ENCODE peak calls at places on chromosomes 3 and 15, in seven cellular contexts. F is iPS-NIHi11; D is T-helper 9 cell; K is activated CD4-positive, alpha-beta T cell treated with anti-CD3 and anti-CD28 coated beads for 48 hours; B is T-helper 2 cell; Q is left colon; O is heart left ventricle. P is an unnamed sample.
A peak's percentile ranks its signal among the peaks of the same experiment; 100 is the strongest.

GRCh38 chr3:62604301-62604700 is 231.0 kb upstream of the FEZF2 start:
- DNase-seq in F (no peak), D (no peak), K (no peak), B (no peak), Q (no peak), O (no peak), P (peak; percentile 63)

GRCh38 chr3:169966951-169967915 is 626 bp downstream of the SEC62 start:
- DNase-seq in F (peak; percentile 76), D (peak; percentile 13), K (peak; percentile 54), B (no peak), Q (no peak), O (peak; percentile 72), P (no peak)

GRCh38 chr3:75272708-75273107 is 391.4 kb upstream of the FRG2C start:
- DNase-seq in F (no peak), D (no peak), K (no peak), B (no peak), Q (no peak), O (no peak), P (peak; percentile 7)

GRCh38 chr3:46619845-46620778 is 7.8 kb downstream of the FAM240A start:
- DNase-seq in F (no peak), D (no peak), K (no peak), B (no peak), Q (no peak), O (no peak), P (no peak)

GRCh38 chr3:8777978-8778267 is 8.5 kb upstream of the OXTR start:
- DNase-seq in F (no peak), D (no peak), K (no peak), B (no peak), Q (no peak), O (no peak), P (no peak)

GRCh38 chr15:93037341-93038063 is 51.5 kb downstream of the RGMA start:
- DNase-seq in F (no peak), D (no peak), K (no peak), B (no peak), Q (peak; percentile 31), O (peak; percentile 78), P (peak; percentile 17)

GRCh38 chr3:69715204-69715603 is 24.1 kb upstream of the MITF start:
- DNase-seq in F (no peak), D (no peak), K (no peak), B (no peak), Q (no peak), O (no peak), P (no peak)

GRCh38 chr3:188061133-188061532 is 92.8 kb upstream of the LPP start:
- DNase-seq in F (no peak), D (peak; percentile 28), K (peak; percentile 74), B (no peak), Q (peak; percentile 18), O (no peak), P (no peak)

GRCh38 chr3:31614162-31614921 is 81.6 kb downstream of the STT3B start:
- DNase-seq in F (no peak), D (no peak), K (no peak), B (no peak), Q (no peak), O (no peak), P (no peak)

GRCh38 chr15:57527382-57528091 is 64.2 kb upstream of the MYZAP start:
- DNase-seq in F (peak; percentile 64), D (no peak), K (peak; percentile 10), B (no peak), Q (no peak), O (peak; percentile 55), P (no peak)

GRCh38 chr3:89851974-89852621 is 744.7 kb downstream of the EPHA3 start:
- DNase-seq in F (peak; percentile 76), D (no peak), K (no peak), B (no peak), Q (peak; percentile 32), O (peak; percentile 27), P (peak; percentile 11)

GRCh38 chr3:151156618-151157216 is 46.3 kb downstream of the GPR171 start:
- DNase-seq in F (peak; percentile 70), D (no peak), K (peak; percentile 38), B (no peak), Q (no peak), O (no peak), P (no peak)

GRCh38 chr15:63040509-63040908 is 2.0 kb upstream of the TPM1 start:
- DNase-seq in F (no peak), D (no peak), K (no peak), B (no peak), Q (no peak), O (no peak), P (no peak)

GRCh38 chr3:63707731-63708130 is 55.3 kb downstream of the SNTN start:
- DNase-seq in F (no peak), D (no peak), K (no peak), B (no peak), Q (no peak), O (no peak), P (no peak)

GRCh38 chr3:10581251-10581650 is 75.9 kb upstream of the ATP2B2 start:
- DNase-seq in F (no peak), D (no peak), K (no peak), B (no peak), Q (no peak), O (no peak), P (no peak)

GRCh38 chr3:53114412-53115074 is 15.7 kb downstream of the RFT1 start:
- DNase-seq in F (no peak), D (no peak), K (peak; percentile 35), B (no peak), Q (no peak), O (no peak), P (no peak)

GRCh38 chr3:73599605-73600004 is 25.1 kb downstream of the PDZRN3 start:
- DNase-seq in F (no peak), D (no peak), K (no peak), B (no peak), Q (no peak), O (no peak), P (no peak)

GRCh38 chr3:172635588-172635987 is 75.3 kb downstream of the NCEH1 start:
- DNase-seq in F (no peak), D (no peak), K (no peak), B (no peak), Q (no peak), O (no peak), P (no peak)

GRCh38 chr3:58164199-58164879 is 46.4 kb downstream of the DNASE1L3 start:
- DNase-seq in F (peak; percentile 44), D (no peak), K (no peak), B (no peak), Q (peak; percentile 44), O (peak; percentile 91), P (no peak)

GRCh38 chr3:65810277-65810676 is 228.4 kb downstream of the MAGI1 start:
- DNase-seq in F (no peak), D (no peak), K (no peak), B (no peak), Q (no peak), O (no peak), P (no peak)

GRCh38 chr3:24506966-24507775 is 12.5 kb upstream of the THRB start:
- DNase-seq in F (no peak), D (no peak), K (no peak), B (no peak), Q (no peak), O (no peak), P (no peak)

GRCh38 chr15:56532766-56533455 is 68.0 kb upstream of the MNS1 start:
- DNase-seq in F (no peak), D (no peak), K (no peak), B (no peak), Q (no peak), O (no peak), P (no peak)

GRCh38 chr15:74776851-74777768 is 4.8 kb upstream of the CSK start:
- DNase-seq in F (peak; percentile 54), D (peak; percentile 49), K (peak; percentile 61), B (no peak), Q (peak; percentile 48), O (no peak), P (no peak)

GRCh38 chr3:156161172-156161571 is 40.8 kb downstream of the KCNAB1 start:
- DNase-seq in F (no peak), D (peak; percentile 5), K (no peak), B (no peak), Q (no peak), O (no peak), P (no peak)

GRCh38 chr3:170306015-170306414 is 51.5 kb upstream of the SKIL start:
- DNase-seq in F (no peak), D (no peak), K (no peak), B (no peak), Q (no peak), O (no peak), P (no peak)

GRCh38 chr15:49507261-49507660 is 84.2 kb downstream of the FGF7 start:
- DNase-seq in F (no peak), D (no peak), K (no peak), B (no peak), Q (no peak), O (no peak), P (no peak)

GRCh38 chr3:120284702-120285507 is at the start of gene GPR156:
- DNase-seq in F (peak; percentile 83), D (no peak), K (peak; percentile 9), B (no peak), Q (no peak), O (peak; percentile 30), P (no peak)

GRCh38 chr15:93341164-93341563 is 252.2 kb upstream of the RGMA start:
- DNase-seq in F (no peak), D (no peak), K (no peak), B (no peak), Q (no peak), O (no peak), P (no peak)

GRCh38 chr15:74196175-74196574 is 6.4 kb downstream of the STRA6 start:
- DNase-seq in F (no peak), D (no peak), K (no peak), B (no peak), Q (peak; percentile 88), O (peak; percentile 69), P (peak; percentile 77)

GRCh38 chr3:8443829-8444791 is 57.5 kb upstream of the LMCD1 start:
- DNase-seq in F (peak; percentile 68), D (no peak), K (no peak), B (no peak), Q (peak; percentile 87), O (peak; percentile 88), P (peak; percentile 95)

GRCh38 chr15:34348735-34349300 is 5.7 kb downstream of the NUTM1 start:
- DNase-seq in F (no peak), D (no peak), K (no peak), B (no peak), Q (no peak), O (no peak), P (no peak)

GRCh38 chr3:174784206-174784934 is 74.8 kb upstream of the NAALADL2 start:
- DNase-seq in F (no peak), D (no peak), K (no peak), B (no peak), Q (no peak), O (no peak), P (no peak)

GRCh38 chr15:42016971-42017370 is 3.9 kb downstream of the PLA2G4E start:
- DNase-seq in F (no peak), D (no peak), K (no peak), B (no peak), Q (no peak), O (no peak), P (no peak)

GRCh38 chr15:80026754-80027153 is 32.7 kb upstream of the ZFAND6 start:
- DNase-seq in F (no peak), D (no peak), K (no peak), B (no peak), Q (no peak), O (no peak), P (no peak)